ENCODE peak calls at places on chromosomes 13 and 19, in four cellular contexts. E is A549, U is transverse colon, O is stomach. R is an unnamed sample. For H3K4me1, the result is how much of the 10 kb centered on the place peaks cover.

GRCh38 chr13:78382946-78383542 is 220.3 kb downstream of the POU4F1 start:
- DNase-seq in E (no peak), U (no peak), O (no peak), R (no peak)

GRCh38 chr19:56477429-56478338 is 539 bp upstream of the ZNF667 start:
- DNase-seq in E (no peak), U (peak), O (peak), R (peak)

GRCh38 chr13:36297259-36297599 is 385 bp downstream of the CCDC169 start:
- DNase-seq in E (peak), U (no peak), O (no peak), R (peak)

GRCh38 chr13:39970177-39970846 is 314.9 kb downstream of the COG6 start:
- DNase-seq in E (no peak), U (no peak), O (no peak), R (no peak)

GRCh38 chr19:14536926-14537692 is 7.7 kb downstream of the TECR start:
- DNase-seq in E (peak), U (peak), O (peak), R (peak)

GRCh38 chr13:46577656-46578589 is 25.0 kb downstream of the LRCH1 start:
- DNase-seq in E (no peak), U (no peak), O (no peak), R (no peak)

GRCh38 chr19:13128583-13128982 is 10.5 kb downstream of the NACC1 start:
- DNase-seq in E (no peak), U (no peak), O (no peak), R (no peak)

GRCh38 chr19:8180018-8180417 is 29.2 kb upstream of the CERS4 start:
- DNase-seq in E (no peak), U (no peak), O (peak), R (no peak)

GRCh38 chr19:19661675-19662251 is 1.7 kb downstream of the ATP13A1 start:
- DNase-seq in E (no peak), U (peak), O (no peak), R (peak)

GRCh38 chr13:44814836-44815235 is 174.4 kb downstream of the NUFIP1 start:
- DNase-seq in E (no peak), U (no peak), O (no peak), R (no peak)

GRCh38 chr13:95195146-95195545 is 106.1 kb downstream of the ABCC4 start:
- DNase-seq in E (no peak), U (no peak), O (no peak), R (no peak)

GRCh38 chr19:14150041-14150769 is 13.8 kb upstream of the ASF1B start:
- DNase-seq in E (no peak), U (no peak), O (no peak), R (no peak)

GRCh38 chr19:46299004-46299509 is 2.2 kb downstream of the HIF3A start:
- DNase-seq in E (peak), U (peak), O (peak), R (peak)

GRCh38 chr19:6501740-6502648 is at the start of gene TUBB4A:
- DNase-seq in E (no peak), U (peak), O (no peak), R (no peak)

GRCh38 chr19:47353307-47353712 is 4.2 kb downstream of the DHX34 start:
- DNase-seq in E (no peak), U (peak), O (peak), R (no peak)

GRCh38 chr13:46603165-46603603 is 50.2 kb downstream of the LRCH1 start:
- DNase-seq in E (peak), U (no peak), O (no peak), R (no peak)

GRCh38 chr13:49935171-49936084 is 712 bp downstream of the SPRYD7 start:
- DNase-seq in E (peak), U (peak), O (peak), R (peak)
- TF ChIP-seq POLR2A in E (no peak), U (no peak), O (no peak), R (no peak)

GRCh38 chr19:18274776-18275356 is 614 bp upstream of the IQCN start:
- DNase-seq in E (peak), U (peak), O (peak), R (peak)
- TF ChIP-seq EP300 in E (no peak), U (peak), O (peak), R (peak)

GRCh38 chr19:16002380-16002779 is 53.6 kb downstream of the OR10H4 start:
- DNase-seq in E (no peak), U (no peak), O (no peak), R (no peak)
- H3K4me1 ChIP-seq in E (under half), U (under half), O (under half), R (under half)

GRCh38 chr13:113453962-113454361 is 674 bp upstream of the ADPRHL1 start:
- DNase-seq in E (no peak), U (no peak), O (no peak), R (no peak)

GRCh38 chr13:113448885-113449692 is 4.2 kb downstream of the ADPRHL1 start:
- DNase-seq in E (peak), U (peak), O (peak), R (peak)

GRCh38 chr13:113452942-113453901 is at the start of gene ADPRHL1:
- DNase-seq in E (no peak), U (no peak), O (no peak), R (no peak)

GRCh38 chr13:113449693-113450347 is 3.5 kb downstream of the ADPRHL1 start:
- DNase-seq in E (no peak), U (no peak), O (no peak), R (no peak)

DNA sequence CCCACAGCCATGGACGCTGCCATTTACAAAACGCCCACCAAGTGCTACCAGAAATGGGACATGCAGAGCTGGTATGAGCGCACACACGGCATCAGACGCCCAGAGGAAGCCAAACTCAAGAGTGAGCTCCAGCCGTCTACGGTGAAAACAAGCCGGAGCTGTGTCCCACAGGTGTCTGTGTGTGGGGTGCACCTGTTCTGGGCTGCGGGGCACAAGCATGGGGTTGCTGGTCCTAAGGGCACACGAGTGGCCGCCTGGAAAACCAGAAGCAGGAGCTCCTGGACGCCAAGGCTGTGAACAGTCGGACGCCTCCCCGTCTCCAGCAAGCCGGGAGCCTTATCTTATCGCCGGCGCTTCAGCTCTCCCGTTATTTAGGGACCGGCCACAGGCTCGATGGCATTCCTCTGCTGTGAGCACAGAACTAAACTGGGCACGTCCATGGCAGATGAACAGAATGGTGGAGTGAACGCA is 1.3 kb downstream of the ADPRHL1 start:
- DNase-seq in E (no peak), U (no peak), O (no peak), R (no peak)
- TF ChIP-seq POLR2A in E (no peak), U (no peak), O (no peak), R (no peak)

GRCh38 chr19:50476224-50476942 is at the start of the genes EMC10 and GARIN5A:
- DNase-seq in E (peak), U (peak), O (peak), R (peak)
- TF ChIP-seq EP300 in E (no peak), U (peak), O (no peak), R (peak)

DNA sequence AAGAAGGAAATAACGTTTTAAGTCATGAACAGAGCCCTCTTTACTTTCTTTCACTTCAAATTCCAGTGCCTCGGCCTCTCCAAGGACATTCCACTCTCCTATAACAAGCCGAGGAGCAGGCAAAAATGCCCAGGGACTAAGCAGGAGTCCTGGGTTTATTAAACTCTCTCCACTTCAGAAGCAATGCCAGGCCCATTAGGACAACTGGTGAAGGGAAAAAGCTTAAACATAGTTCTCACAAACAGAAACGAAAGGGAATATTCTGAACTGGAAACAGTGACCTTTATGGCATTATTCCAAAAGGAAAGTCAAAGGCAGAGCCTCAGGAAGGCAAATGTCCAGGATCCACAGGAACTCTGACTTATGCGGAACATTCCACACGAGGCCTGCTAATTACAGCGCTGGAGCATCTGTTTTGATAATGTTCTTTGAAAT is 30.9 kb upstream of the MED4 start:
- DNase-seq in E (no peak), U (no peak), O (no peak), R (no peak)
- H3K4me1 ChIP-seq in E (under half), U (under half), O (half or more), R (under half)

GRCh38 chr13:22063416-22064124 is 392.7 kb downstream of the FGF9 start:
- DNase-seq in E (no peak), U (no peak), O (no peak), R (no peak)

GRCh38 chr13:22061371-22061805 is 390.5 kb downstream of the FGF9 start:
- DNase-seq in E (no peak), U (no peak), O (no peak), R (no peak)

GRCh38 chr13:22062478-22063205 is 391.8 kb downstream of the FGF9 start:
- DNase-seq in E (no peak), U (no peak), O (no peak), R (no peak)

GRCh38 chr13:22060187-22060586 is 389.3 kb downstream of the FGF9 start:
- DNase-seq in E (no peak), U (no peak), O (no peak), R (no peak)

GRCh38 chr13:22061806-22062391 is 391.0 kb downstream of the FGF9 start:
- DNase-seq in E (no peak), U (no peak), O (no peak), R (no peak)
- TF ChIP-seq POLR2A in E (no peak), U (no peak), O (no peak), R (no peak)

GRCh38 chr13:52118095-52118494 is 10.8 kb downstream of the NEK5 start:
- DNase-seq in E (no peak), U (no peak), O (no peak), R (no peak)
- TF ChIP-seq EP300 in E (no peak), U (no peak), O (no peak), R (no peak)

DNA sequence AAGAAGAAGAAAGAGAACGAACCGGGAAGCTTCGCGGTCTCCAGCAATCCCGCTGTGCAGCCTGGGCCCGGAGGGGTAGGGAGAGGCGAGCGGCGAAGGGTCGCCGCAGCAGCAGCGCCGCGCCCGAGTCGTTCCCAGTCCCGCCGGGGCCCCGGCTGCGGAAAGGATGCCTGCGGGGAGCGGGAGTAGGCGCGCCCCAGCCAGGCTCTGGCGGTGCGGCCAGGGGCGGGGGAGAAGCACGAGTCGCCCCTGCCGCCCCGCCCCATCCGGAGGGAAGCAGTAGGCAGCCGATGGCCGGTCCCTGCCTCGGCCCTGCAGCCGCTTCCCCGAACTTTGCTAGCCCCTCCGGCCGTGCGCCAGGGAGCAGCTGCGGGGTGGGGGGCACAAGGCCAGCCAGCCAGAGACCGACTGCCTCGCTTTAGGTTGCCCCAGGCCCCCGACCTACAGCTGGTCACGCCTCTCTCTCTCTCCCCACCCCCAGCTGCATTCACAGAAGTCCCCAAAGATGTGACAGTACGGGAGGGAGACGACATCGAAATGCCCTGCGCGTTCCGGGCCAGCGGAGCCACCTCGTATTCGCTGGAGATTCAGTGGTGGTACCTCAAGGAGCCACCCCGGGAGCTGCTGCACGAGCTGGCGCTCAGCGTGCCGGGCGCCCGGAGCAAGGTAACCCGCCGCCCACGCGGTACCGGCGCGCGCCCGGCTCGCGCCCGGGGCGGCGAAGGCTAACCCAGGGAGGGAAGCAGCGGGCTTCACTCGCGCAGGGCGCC is 1.1 kb downstream of the VSTM2B start:
- DNase-seq in E (peak), U (no peak), O (no peak), R (no peak)
- H3K4me1 ChIP-seq in E (under half), U (under half), O (half or more), R (under half)

GRCh38 chr19:49665301-49666119 is at the start of the genes BCL2L12 and IRF3:
- DNase-seq in E (peak), U (peak), O (peak), R (peak)
- TF ChIP-seq POLR2A in E (peak), U (peak), O (no peak), R (peak)

R was measured in ovary.